ENCODE peak calls at places on chromosome 10, in eight cellular contexts. I, Q, V, T, Y, E, M and D are unnamed samples.

GRCh38 chr10:100979821-100980272 is 7.5 kb downstream of the MRPL43 start:
- DNase-seq in I (no peak), Q (no peak), V (no peak), T (no peak), Y (no peak), E (peak), M (no peak), D (no peak)

GRCh38 chr10:19719320-19719719 is 96.9 kb upstream of the PLXDC2 start:
- DNase-seq in I (no peak), Q (peak), V (no peak), T (no peak), Y (no peak), E (no peak), M (no peak), D (peak)

GRCh38 chr10:45640941-45641340 is 31.6 kb downstream of the ZFAND4 start:
- DNase-seq in I (no peak), Q (no peak), V (no peak), T (no peak), Y (no peak), E (no peak), M (no peak), D (no peak)

GRCh38 chr10:88066876-88067275 is 203.5 kb downstream of the PTEN start:
- DNase-seq in I (peak), Q (no peak), V (no peak), T (no peak), Y (no peak), E (no peak), M (no peak), D (no peak)

GRCh38 chr10:79052311-79053080 is 16.3 kb upstream of the ZMIZ1 start:
- DNase-seq in I (no peak), Q (peak), V (no peak), T (no peak), Y (no peak), E (peak), M (peak), D (no peak)

GRCh38 chr10:43921881-43922280 is 273.2 kb upstream of the ZNF32 start:
- DNase-seq in I (no peak), Q (no peak), V (no peak), T (no peak), Y (no peak), E (no peak), M (no peak), D (no peak)

GRCh38 chr10:17599089-17599488 is 18.1 kb downstream of the HACD1 start:
- DNase-seq in I (no peak), Q (peak), V (no peak), T (no peak), Y (no peak), E (no peak), M (no peak), D (peak)

GRCh38 chr10:117334075-117334474 is 41.2 kb downstream of the PDZD8 start:
- DNase-seq in I (no peak), Q (peak), V (no peak), T (no peak), Y (no peak), E (no peak), M (no peak), D (peak)

GRCh38 chr10:97713351-97713827 is at the start of gene MARVELD1:
- DNase-seq in I (peak), Q (peak), V (no peak), T (peak), Y (peak), E (no peak), M (peak), D (peak)